ENCODE peak calls at places on chromosomes 13 and 19, in four cellular contexts. One of them, this sample, is unnamed.

GRCh38 chr19:7830823-7831222 is 805 bp downstream of the EVI5L start:
- DNase-seq in H1: no peak
- DNase-seq in A549: no peak
- DNase-seq in K562: no peak
- DNase-seq in this sample: no peak

GRCh38 chr13:98890920-98891319 is 86.9 kb downstream of the DOCK9 start:
- DNase-seq in H1: no peak
- DNase-seq in A549: no peak
- DNase-seq in K562: no peak
- DNase-seq in this sample: no peak

GRCh38 chr13:74770361-74770760 is 636.2 kb upstream of the KLF12 start:
- DNase-seq in H1: no peak
- DNase-seq in A549: peak; percentile 20
- DNase-seq in K562: no peak
- DNase-seq in this sample: no peak

GRCh38 chr19:19336597-19336996 is 16.0 kb downstream of the MAU2 start:
- DNase-seq in H1: no peak
- DNase-seq in A549: no peak
- DNase-seq in K562: no peak
- DNase-seq in this sample: no peak

GRCh38 chr19:35120492-35120891 is 4.9 kb downstream of the FXYD3 start:
- DNase-seq in H1: no peak
- DNase-seq in A549: peak; percentile 57
- DNase-seq in K562: no peak
- DNase-seq in this sample: no peak

GRCh38 chr19:33157906-33158305 is 26.0 kb downstream of the WDR88 start:
- DNase-seq in H1: no peak
- DNase-seq in A549: no peak
- DNase-seq in K562: no peak
- DNase-seq in this sample: no peak

GRCh38 chr13:40570930-40571329 is 95.5 kb downstream of the FOXO1 start:
- DNase-seq in H1: no peak
- DNase-seq in A549: no peak
- DNase-seq in K562: no peak
- DNase-seq in this sample: no peak

GRCh38 chr19:35216833-35217707 is 11.5 kb downstream of the FAM187B start:
- DNase-seq in H1: no peak
- DNase-seq in A549: no peak
- DNase-seq in K562: no peak
- DNase-seq in this sample: no peak

GRCh38 chr19:7386308-7386707 is 37.6 kb downstream of the ARHGEF18 start:
- DNase-seq in H1: no peak
- DNase-seq in A549: peak; percentile 45
- DNase-seq in K562: no peak
- DNase-seq in this sample: no peak

DNA sequence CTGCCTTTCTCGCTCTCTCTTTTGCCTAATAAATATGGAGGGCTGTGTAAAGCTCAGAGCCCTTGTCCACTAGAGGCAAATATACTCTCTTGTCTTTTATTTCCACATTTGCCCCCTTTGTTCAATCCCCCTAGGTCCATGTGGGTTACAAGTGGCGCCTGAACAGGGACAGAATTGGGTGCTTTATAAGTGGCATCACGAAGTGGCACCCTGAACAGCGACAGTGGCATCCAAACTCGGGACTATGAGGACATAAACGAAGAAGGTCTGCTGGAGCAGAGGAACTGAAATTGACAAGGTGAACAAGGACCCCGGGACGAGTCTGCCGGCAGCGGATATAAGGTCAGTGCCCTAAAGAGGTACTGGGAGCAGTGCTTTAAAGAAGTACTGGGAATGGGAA is 4.3 kb upstream of the ZNF610 start:
- DNase-seq in H1: no peak
- DNase-seq in A549: no peak
- DNase-seq in K562: no peak
- DNase-seq in this sample: no peak
- TF ChIP-seq PHF8 in H1: no peak
- TF ChIP-seq PHF8 in A549: no peak
- TF ChIP-seq PHF8 in K562: no peak
- TF ChIP-seq PHF8 in this sample: no peak

GRCh38 chr19:6065685-6066365 is 44.5 kb downstream of the RFX2 start:
- DNase-seq in H1: no peak
- DNase-seq in A549: peak; percentile 85
- DNase-seq in K562: peak; percentile 87
- DNase-seq in this sample: peak; percentile 87
- H3K4me2 ChIP-seq in H1: peak overlapping the region; percentile 37
- H3K4me2 ChIP-seq in A549: peak overlapping the region; percentile 85
- H3K4me2 ChIP-seq in K562: peak overlapping the region; percentile 67
- H3K4me2 ChIP-seq in this sample: peak overlapping the region; percentile 71

DNA sequence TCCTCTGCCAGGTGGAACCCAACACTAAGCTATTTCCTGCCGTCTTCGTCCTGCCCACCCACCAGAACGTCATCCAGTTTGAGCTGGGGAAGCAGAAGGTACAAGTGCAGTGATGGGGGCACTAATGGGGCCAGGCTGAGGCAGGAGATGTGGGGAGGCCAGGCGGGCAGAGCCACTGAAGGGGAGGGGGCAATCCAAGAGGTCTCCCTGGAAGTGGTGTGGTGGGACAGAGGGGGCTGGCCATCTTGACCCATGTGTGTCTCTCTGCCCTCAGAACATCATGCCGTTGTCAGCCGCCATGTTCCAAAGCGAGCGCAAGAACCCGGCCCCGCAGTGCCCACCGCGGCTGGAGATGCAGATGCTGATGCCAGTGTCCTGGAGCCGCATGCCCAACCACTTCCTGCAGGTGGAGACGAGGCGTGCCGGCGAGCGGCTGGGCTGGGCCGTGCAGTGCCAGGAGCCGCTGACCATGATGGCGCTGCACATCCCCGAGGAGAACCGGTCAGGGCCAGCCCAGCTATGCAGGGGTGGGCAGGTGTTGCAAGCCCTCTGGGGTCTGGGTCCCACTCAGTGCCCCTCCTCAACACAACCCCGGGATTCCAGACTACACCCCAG is 49.6 kb downstream of the RYR1 start:
- DNase-seq in H1: no peak
- DNase-seq in A549: peak; percentile 39
- DNase-seq in K562: no peak
- DNase-seq in this sample: no peak
- TF ChIP-seq PHF8 in H1: no peak
- TF ChIP-seq PHF8 in A549: no peak
- TF ChIP-seq PHF8 in K562: no peak
- TF ChIP-seq PHF8 in this sample: no peak

GRCh38 chr19:49926520-49926919 is 2.5 kb upstream of the ATF5 start:
- DNase-seq in H1: no peak
- DNase-seq in A549: no peak
- DNase-seq in K562: peak; percentile 3
- DNase-seq in this sample: no peak
- H3K4me2 ChIP-seq in H1: no peak overlapping the region
- H3K4me2 ChIP-seq in A549: no peak overlapping the region
- H3K4me2 ChIP-seq in K562: peak overlapping the region; percentile 97
- H3K4me2 ChIP-seq in this sample: no peak overlapping the region

GRCh38 chr13:71624641-71625040 is 242.4 kb downstream of the DACH1 start:
- DNase-seq in H1: no peak
- DNase-seq in A549: no peak
- DNase-seq in K562: no peak
- DNase-seq in this sample: no peak

GRCh38 chr13:71613347-71613746 is 253.7 kb downstream of the DACH1 start:
- DNase-seq in H1: no peak
- DNase-seq in A549: no peak
- DNase-seq in K562: no peak
- DNase-seq in this sample: no peak

GRCh38 chr13:71618154-71618553 is 248.8 kb downstream of the DACH1 start:
- DNase-seq in H1: no peak
- DNase-seq in A549: no peak
- DNase-seq in K562: no peak
- DNase-seq in this sample: no peak

GRCh38 chr13:71621152-71622124 is 245.6 kb downstream of the DACH1 start:
- DNase-seq in H1: no peak
- DNase-seq in A549: no peak
- DNase-seq in K562: no peak
- DNase-seq in this sample: no peak

DNA sequence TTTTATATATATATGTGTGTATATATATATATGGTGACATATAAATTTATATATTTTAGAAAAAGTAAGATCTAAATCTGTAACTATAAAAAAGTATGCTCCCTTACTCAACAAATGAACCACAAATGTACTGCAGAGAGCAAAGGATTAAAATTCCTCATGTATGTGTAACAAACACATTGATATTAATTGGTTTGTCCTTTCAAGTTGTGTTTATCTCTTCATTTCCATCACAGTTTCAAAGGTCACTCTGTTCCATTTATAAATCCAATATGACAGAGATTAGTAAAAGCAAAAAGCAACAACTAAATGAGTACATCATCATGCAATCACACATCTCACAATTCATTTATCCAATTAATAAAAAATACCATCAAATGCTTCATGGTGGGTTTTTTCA is 247.9 kb downstream of the DACH1 start:
- DNase-seq in H1: no peak
- DNase-seq in A549: no peak
- DNase-seq in K562: no peak
- DNase-seq in this sample: no peak
- TF ChIP-seq PHF8 in H1: no peak
- TF ChIP-seq PHF8 in A549: no peak
- TF ChIP-seq PHF8 in K562: no peak
- TF ChIP-seq PHF8 in this sample: no peak

DNA sequence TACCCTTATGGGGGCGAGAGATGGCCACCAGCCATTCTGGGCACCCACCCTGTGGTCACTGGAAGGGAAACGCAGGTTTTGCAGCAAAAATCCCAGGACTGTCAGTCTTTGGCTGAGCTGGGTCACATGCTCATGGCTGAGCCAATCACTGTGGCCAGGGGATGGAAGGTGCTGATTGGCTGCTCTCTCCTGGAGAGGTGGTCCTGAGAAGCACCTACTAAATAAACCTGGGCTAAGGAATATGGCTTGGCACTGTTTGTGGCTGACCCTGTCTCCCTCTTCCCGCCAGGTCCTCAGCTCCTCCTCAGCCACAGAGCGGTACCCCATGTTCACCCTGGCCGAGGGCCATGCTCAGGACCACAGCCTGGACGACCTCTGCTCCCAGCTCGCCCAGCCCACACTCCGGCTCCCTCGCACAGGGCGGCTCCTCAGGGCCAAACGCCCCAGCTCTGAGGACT is 8.9 kb downstream of the ATG4D start:
- DNase-seq in H1: peak; percentile 44
- DNase-seq in A549: peak; percentile 48
- DNase-seq in K562: peak; percentile 71
- DNase-seq in this sample: no peak
- H3K4me2 ChIP-seq in H1: no peak overlapping the region
- H3K4me2 ChIP-seq in A549: no peak overlapping the region
- H3K4me2 ChIP-seq in K562: no peak overlapping the region
- H3K4me2 ChIP-seq in this sample: no peak overlapping the region

GRCh38 chr13:29664591-29664990 is 69.1 kb upstream of the SLC7A1 start:
- DNase-seq in H1: no peak
- DNase-seq in A549: no peak
- DNase-seq in K562: no peak
- DNase-seq in this sample: no peak
- TF ChIP-seq PHF8 in H1: no peak
- TF ChIP-seq PHF8 in A549: no peak
- TF ChIP-seq PHF8 in K562: no peak
- TF ChIP-seq PHF8 in this sample: no peak

This sample was measured in HepG2.